ENCODE peak calls at places on chromosomes 6 and 20, in nine cellular contexts. O is HFFc6, A is breast epithelium, Z is osteocyte, H is foreskin keratinocyte, V is psoas muscle, D is epithelial cell of esophagus, F is stomach, R is BJ. T is an unnamed sample.

GRCh38 chr6:39084506-39084905 is 30.5 kb downstream of the SAYSD1 start:
- DNase-seq in O (no peak), A (peak), Z (no peak), H (no peak), V (no peak), D (no peak), F (no peak), R (no peak), T (no peak)

GRCh38 chr20:32580194-32580593 is 4.9 kb downstream of the NOL4L start:
- DNase-seq in O (no peak), A (no peak), Z (no peak), H (no peak), V (no peak), D (no peak), F (no peak), R (no peak), T (no peak)

GRCh38 chr6:55536579-55536978 is 42.4 kb downstream of the HMGCLL1 start:
- DNase-seq in O (no peak), A (no peak), Z (no peak), H (no peak), V (no peak), D (no peak), F (no peak), R (no peak), T (no peak)

GRCh38 chr6:38871745-38872568 is 156.8 kb downstream of the DNAH8 start:
- DNase-seq in O (peak), A (peak), Z (no peak), H (peak), V (no peak), D (peak), F (peak), R (peak), T (peak)

GRCh38 chr6:98137391-98137790 is 697.0 kb upstream of the POU3F2 start:
- DNase-seq in O (no peak), A (no peak), Z (no peak), H (no peak), V (no peak), D (no peak), F (no peak), R (no peak), T (no peak)

GRCh38 chr6:247353-247752 is 44.9 kb upstream of the DUSP22 start:
- DNase-seq in O (no peak), A (no peak), Z (no peak), H (no peak), V (no peak), D (no peak), F (no peak), R (no peak), T (no peak)

GRCh38 chr20:12255571-12255970 is 337.9 kb downstream of the BTBD3 start:
- DNase-seq in O (no peak), A (no peak), Z (no peak), H (no peak), V (no peak), D (no peak), F (no peak), R (no peak), T (no peak)

GRCh38 chr6:83592770-83593394 is 80.5 kb downstream of the PRSS35 start:
- DNase-seq in O (peak), A (no peak), Z (no peak), H (peak), V (no peak), D (peak), F (no peak), R (no peak), T (peak)

GRCh38 chr20:56389807-56390206 is 2.2 kb downstream of the AURKA start:
- DNase-seq in O (no peak), A (no peak), Z (no peak), H (no peak), V (no peak), D (no peak), F (no peak), R (no peak), T (no peak)

GRCh38 chr6:132716238-132716637 is 2.4 kb upstream of the VNN1 start:
- DNase-seq in O (no peak), A (no peak), Z (no peak), H (no peak), V (no peak), D (no peak), F (no peak), R (no peak), T (no peak)

GRCh38 chr6:132713355-132714134 is at the start of gene VNN1:
- DNase-seq in O (no peak), A (no peak), Z (no peak), H (no peak), V (no peak), D (no peak), F (no peak), R (no peak), T (no peak)

GRCh38 chr6:132714160-132714559 is 305 bp upstream of the VNN1 start:
- DNase-seq in O (no peak), A (no peak), Z (no peak), H (no peak), V (no peak), D (no peak), F (no peak), R (no peak), T (no peak)

GRCh38 chr6:132712366-132712765 is 1.5 kb downstream of the VNN1 start:
- DNase-seq in O (peak), A (no peak), Z (no peak), H (peak), V (no peak), D (peak), F (no peak), R (no peak), T (peak)

GRCh38 chr6:132715204-132715603 is 1.3 kb upstream of the VNN1 start:
- DNase-seq in O (peak), A (no peak), Z (no peak), H (peak), V (no peak), D (peak), F (peak), R (no peak), T (peak)
- TF ChIP-seq CTCF in O (peak), A (no peak), Z (no peak), H (peak), V (peak), D (peak), F (peak), R (peak), T (peak)

GRCh38 chr6:29696147-29697129 is 15.5 kb upstream of the ZFP57 start:
- DNase-seq in O (peak), A (no peak), Z (no peak), H (no peak), V (no peak), D (peak), F (no peak), R (no peak), T (peak)
- TF ChIP-seq CTCF in O (peak), A (no peak), Z (peak), H (peak), V (peak), D (peak), F (no peak), R (peak), T (peak)

DNA sequence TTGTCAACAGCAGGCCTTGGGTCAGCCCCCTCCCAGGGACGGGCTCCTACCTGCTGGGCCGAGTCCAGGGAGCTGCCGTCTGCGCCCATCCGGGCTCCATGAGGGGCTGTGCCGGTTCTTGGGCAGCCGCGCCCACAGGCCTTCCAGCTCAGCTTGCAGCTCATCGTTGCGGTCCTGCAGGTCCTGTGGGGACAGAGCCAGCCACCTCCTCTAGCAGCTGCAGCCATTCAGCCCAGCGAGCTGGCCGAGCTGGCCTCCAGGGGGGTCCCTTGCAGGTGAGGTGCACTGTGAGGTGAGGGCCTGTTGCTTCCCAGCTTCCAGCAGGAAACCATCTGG is 74.4 kb downstream of the GINS1 start:
- DNase-seq in O (no peak), A (no peak), Z (no peak), H (no peak), V (no peak), D (no peak), F (no peak), R (no peak), T (no peak)
- TF ChIP-seq CTCF in O (no peak), A (no peak), Z (no peak), H (no peak), V (no peak), D (no peak), F (no peak), R (no peak), T (no peak)

GRCh38 chr6:41332241-41332640 is 3.2 kb upstream of the NCR2 start:
- DNase-seq in O (no peak), A (no peak), Z (peak), H (no peak), V (no peak), D (no peak), F (no peak), R (no peak), T (no peak)
- TF ChIP-seq CTCF in O (no peak), A (no peak), Z (no peak), H (no peak), V (no peak), D (no peak), F (no peak), R (no peak), T (no peak)

GRCh38 chr6:75546401-75546800 is 52.8 kb upstream of the FILIP1 start:
- DNase-seq in O (peak), A (no peak), Z (no peak), H (no peak), V (no peak), D (peak), F (no peak), R (no peak), T (no peak)
- TF ChIP-seq CTCF in O (peak), A (no peak), Z (peak), H (peak), V (peak), D (peak), F (no peak), R (no peak), T (no peak)

GRCh38 chr6:139891471-139891870 is 517.0 kb upstream of the CITED2 start:
- DNase-seq in O (peak), A (no peak), Z (no peak), H (no peak), V (no peak), D (peak), F (no peak), R (no peak), T (no peak)

GRCh38 chr6:139894271-139894670 is 519.8 kb upstream of the CITED2 start:
- DNase-seq in O (no peak), A (no peak), Z (no peak), H (no peak), V (no peak), D (no peak), F (no peak), R (no peak), T (no peak)

GRCh38 chr6:139895205-139895793 is 520.9 kb upstream of the CITED2 start:
- DNase-seq in O (no peak), A (no peak), Z (no peak), H (no peak), V (no peak), D (no peak), F (no peak), R (no peak), T (no peak)
- TF ChIP-seq CTCF in O (peak), A (no peak), Z (peak), H (peak), V (no peak), D (no peak), F (no peak), R (no peak), T (no peak)

GRCh38 chr6:160523223-160523622 is 140.9 kb downstream of the LPA start:
- DNase-seq in O (no peak), A (no peak), Z (no peak), H (no peak), V (no peak), D (no peak), F (no peak), R (no peak), T (no peak)
- TF ChIP-seq CTCF in O (no peak), A (no peak), Z (no peak), H (no peak), V (no peak), D (no peak), F (no peak), R (no peak), T (no peak)

GRCh38 chr20:37801921-37802320 is 101.0 kb upstream of the VSTM2L start:
- DNase-seq in O (no peak), A (no peak), Z (no peak), H (peak), V (no peak), D (peak), F (no peak), R (no peak), T (no peak)
- TF ChIP-seq CTCF in O (no peak), A (no peak), Z (no peak), H (no peak), V (no peak), D (no peak), F (no peak), R (no peak), T (no peak)